ENCODE peak calls at places on chromosomes 7 and 10, in four cellular contexts. A is SW 1271; Z is left ventricle myocardium inferior; T is activated CD8-positive, alpha-beta T cell treated with anti-CD3 and anti-CD28 coated beads for 36 hours. Y is an unnamed sample.

GRCh38 chr7:92043637-92044036 is 90.6 kb downstream of the CYP51A1 start:
- DNase-seq in Z (no peak), T (no peak), A (no peak), Y (no peak)

GRCh38 chr7:138797715-138798320 is at the start of the genes ATP6V0A4 and TMEM213:
- DNase-seq in T (no peak), A (no peak), Z (no peak), Y (no peak)

GRCh38 chr7:139658919-139659675 is 118.7 kb downstream of the HIPK2 start:
- DNase-seq in Z (no peak), A (no peak), T (no peak), Y (no peak)

GRCh38 chr7:107387077-107387476 is 82.8 kb upstream of the GPR22 start:
- DNase-seq in Z (peak; percentile 61), A (no peak), T (no peak), Y (no peak)

GRCh38 chr7:105985250-105985649 is 22.2 kb downstream of the CDHR3 start:
- DNase-seq in T (no peak), Z (no peak), A (no peak), Y (no peak)

GRCh38 chr10:132395704-132396494 is 1.1 kb upstream of the PWWP2B start:
- DNase-seq in A (no peak), Z (peak; percentile 87), T (peak; percentile 50), Y (no peak)

GRCh38 chr10:12916587-12916986 is 84.9 kb downstream of the CCDC3 start:
- DNase-seq in Z (no peak), T (no peak), A (no peak), Y (no peak)

GRCh38 chr7:100397336-100398081 is 24.2 kb downstream of the PILRA start:
- DNase-seq in Z (no peak), A (no peak), T (no peak), Y (no peak)

GRCh38 chr7:363626-364025 is 73.7 kb downstream of the FOXL3 start:
- DNase-seq in T (peak; percentile 71), A (no peak), Z (peak; percentile 9), Y (no peak)

GRCh38 chr10:127012769-127013152 is 107.5 kb downstream of the DOCK1 start:
- DNase-seq in T (no peak), Z (peak; percentile 80), A (peak; percentile 3), Y (no peak)